ENCODE peak calls at places on chromosomes 11 and 22, in eight cellular contexts. A is left ventricle myocardium inferior; E is NCI-H1694; I is endothelial cell; D is brain microvascular endothelial cell; R is CD8-positive, alpha-beta T cell; S is body of pancreas; J is T-helper 1 cell. N is an unnamed sample.

GRCh38 chr11:86688398-86689179 is 16.2 kb upstream of the ME3 start:
- DNase-seq in A (no peak), E (no peak), I (no peak), D (peak), R (no peak), S (no peak), J (no peak), N (peak)

GRCh38 chr11:117179048-117179999 is 781 bp downstream of the SIDT2 start:
- DNase-seq in A (peak), E (no peak), I (peak), D (no peak), R (peak), S (peak), J (peak), N (peak)

GRCh38 chr11:59025097-59025496 is 61.0 kb upstream of the GLYATL1B start:
- DNase-seq in A (no peak), E (no peak), I (no peak), D (no peak), R (no peak), S (no peak), J (no peak), N (no peak)

GRCh38 chr11:125763483-125763882 is 15.1 kb downstream of the PATE2 start:
- DNase-seq in A (no peak), E (no peak), I (no peak), D (no peak), R (no peak), S (no peak), J (no peak), N (no peak)

GRCh38 chr22:33361581-33361980 is 303.4 kb upstream of the SYN3 start:
- DNase-seq in A (no peak), E (no peak), I (no peak), D (peak), R (no peak), S (no peak), J (no peak), N (no peak)

GRCh38 chr11:127531167-127531566 is 530.6 kb upstream of the KIRREL3 start:
- DNase-seq in A (no peak), E (no peak), I (no peak), D (no peak), R (no peak), S (no peak), J (no peak), N (no peak)

GRCh38 chr11:8384199-8384821 is 120.6 kb upstream of the LMO1 start:
- DNase-seq in A (no peak), E (no peak), I (peak), D (no peak), R (no peak), S (peak), J (no peak), N (peak)

GRCh38 chr22:35150163-35151107 is 84.5 kb downstream of the ISX start:
- DNase-seq in A (peak), E (peak), I (peak), D (peak), R (peak), S (peak), J (peak), N (peak)

GRCh38 chr11:73980001-73980960 is 2.4 kb downstream of the UCP2 start:
- DNase-seq in A (no peak), E (no peak), I (peak), D (no peak), R (peak), S (peak), J (peak), N (no peak)

GRCh38 chr11:207213-208176 is at the start of the genes BET1L and RIC8A:
- DNase-seq in A (peak), E (peak), I (peak), D (peak), R (peak), S (peak), J (peak), N (peak)

GRCh38 chr22:49549851-49550430 is 277.7 kb downstream of the BRD1 start:
- DNase-seq in A (no peak), E (no peak), I (no peak), D (no peak), R (no peak), S (no peak), J (no peak), N (no peak)

GRCh38 chr22:42368379-42369249 is 63.6 kb downstream of the NFAM1 start:
- DNase-seq in A (peak), E (no peak), I (no peak), D (no peak), R (peak), S (no peak), J (peak), N (no peak)

GRCh38 chr11:106961518-106961917 is 56.8 kb downstream of the GUCY1A2 start:
- DNase-seq in A (no peak), E (no peak), I (no peak), D (peak), R (no peak), S (no peak), J (no peak), N (peak)

GRCh38 chr22:36445158-36445668 is 36.2 kb downstream of the TXN2 start:
- DNase-seq in A (peak), E (peak), I (no peak), D (peak), R (no peak), S (no peak), J (no peak), N (no peak)